ENCODE peak calls at places on chromosomes 12 and 14, in ten cellular contexts. T is hepatocyte, Q is GM23248, P is neural progenitor cell, Z is esophagus squamous epithelium, O is tibial artery, D is GM23338, X is cardiac muscle cell, J is lung, N is aorta. A is an unnamed sample.

GRCh38 chr12:100499416-100499815 is 25.8 kb downstream of the NR1H4 start:
- DNase-seq in T (no peak), Q (no peak), P (no peak), Z (no peak), O (no peak), D (no peak), X (no peak), J (no peak), N (no peak), A (no peak)

GRCh38 chr14:73402579-73402978 is 55.8 kb downstream of the NUMB start:
- DNase-seq in T (no peak), Q (no peak), P (no peak), Z (no peak), O (no peak), D (no peak), X (no peak), J (no peak), N (no peak), A (no peak)

GRCh38 chr14:54665938-54666337 is 99.0 kb downstream of the SAMD4A start:
- DNase-seq in T (no peak), Q (no peak), P (no peak), Z (no peak), O (no peak), D (no peak), X (no peak), J (no peak), N (no peak), A (no peak)

GRCh38 chr12:50686406-50686805 is 77.5 kb upstream of the ATF1 start:
- DNase-seq in T (no peak), Q (no peak), P (no peak), Z (no peak), O (no peak), D (no peak), X (no peak), J (no peak), N (no peak), A (no peak)

GRCh38 chr12:25332143-25332542 is 81.4 kb upstream of the KRAS start:
- DNase-seq in T (no peak), Q (no peak), P (no peak), Z (no peak), O (no peak), D (no peak), X (no peak), J (no peak), N (no peak), A (no peak)

GRCh38 chr12:76464636-76465166 is 94.9 kb downstream of the OSBPL8 start:
- DNase-seq in T (no peak), Q (no peak), P (no peak), Z (no peak), O (no peak), D (no peak), X (no peak), J (no peak), N (no peak), A (no peak)

GRCh38 chr14:53519137-53519536 is 366.0 kb upstream of the DDHD1 start:
- DNase-seq in T (no peak), Q (peak), P (no peak), Z (no peak), O (no peak), D (no peak), X (no peak), J (no peak), N (no peak), A (no peak)

GRCh38 chr12:49809369-49810158 is 18.6 kb downstream of the NCKAP5L start:
- DNase-seq in T (no peak), Q (no peak), P (peak), Z (no peak), O (no peak), D (peak), X (peak), J (peak), N (peak), A (no peak)

GRCh38 chr12:3129301-3130052 is 52.3 kb downstream of the TSPAN9 start:
- DNase-seq in T (no peak), Q (peak), P (no peak), Z (no peak), O (no peak), D (no peak), X (no peak), J (no peak), N (no peak), A (no peak)

GRCh38 chr14:82388488-82388887 is 854.8 kb upstream of the SEL1L start:
- DNase-seq in T (no peak), Q (no peak), P (no peak), Z (no peak), O (no peak), D (no peak), X (no peak), J (no peak), N (no peak), A (no peak)

GRCh38 chr14:106883218-106883692 is 1356.9 kb downstream of the TMEM121 start:
- DNase-seq in T (no peak), Q (peak), P (no peak), Z (no peak), O (peak), D (peak), X (no peak), J (no peak), N (peak), A (no peak)

GRCh38 chr14:48936352-48936751 is 649.8 kb downstream of the RPS29 start:
- DNase-seq in T (peak), Q (peak), P (peak), Z (no peak), O (no peak), D (no peak), X (no peak), J (no peak), N (no peak), A (no peak)

GRCh38 chr12:92162079-92162478 is 16.4 kb upstream of the BTG1 start:
- DNase-seq in T (no peak), Q (no peak), P (no peak), Z (no peak), O (no peak), D (no peak), X (no peak), J (no peak), N (no peak), A (no peak)

GRCh38 chr12:3453947-3454675 is 36.9 kb upstream of the PRMT8 start:
- DNase-seq in T (no peak), Q (peak), P (peak), Z (no peak), O (peak), D (peak), X (no peak), J (no peak), N (no peak), A (no peak)

GRCh38 chr12:104058796-104059195 is 5.5 kb upstream of the HCFC2 start:
- DNase-seq in T (no peak), Q (no peak), P (no peak), Z (no peak), O (no peak), D (no peak), X (no peak), J (no peak), N (no peak), A (no peak)

GRCh38 chr14:20458031-20458789 is 3.0 kb downstream of the PIP4P1 start:
- DNase-seq in T (no peak), Q (no peak), P (no peak), Z (no peak), O (no peak), D (peak), X (no peak), J (no peak), N (no peak), A (no peak)

DNA sequence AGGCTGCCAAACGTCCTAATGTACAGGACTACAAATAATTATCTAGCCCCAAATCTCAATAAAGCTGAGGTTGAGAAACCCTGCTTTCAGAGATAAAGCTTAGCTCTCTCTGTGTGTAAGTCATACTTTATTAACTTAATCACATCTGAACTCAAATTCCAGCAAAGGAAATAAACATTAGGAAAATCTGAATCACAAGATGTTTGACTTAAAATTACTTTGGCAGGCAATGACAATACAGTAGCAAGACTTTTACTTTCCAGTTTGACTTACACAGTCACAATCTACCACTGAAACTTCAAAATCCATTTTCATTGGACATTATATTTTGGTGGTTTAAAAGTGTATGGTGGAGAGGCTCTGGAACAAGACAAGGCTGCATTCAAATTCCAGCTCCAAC is 11.4 kb downstream of the TMEM116 start:
- DNase-seq in T (no peak), Q (peak), P (no peak), Z (no peak), O (no peak), D (no peak), X (no peak), J (no peak), N (no peak), A (no peak)
- H3K27ac ChIP-seq in T (no peak), Q (no peak), P (no peak), Z (no peak), O (peak), D (no peak), X (no peak), J (no peak), N (no peak), A (no peak)

GRCh38 chr12:109833307-109834189 is at the start of gene TRPV4:
- DNase-seq in T (peak), Q (peak), P (peak), Z (no peak), O (no peak), D (peak), X (peak), J (no peak), N (no peak), A (no peak)

GRCh38 chr12:109830718-109831117 is 2.5 kb downstream of the TRPV4 start:
- DNase-seq in T (no peak), Q (no peak), P (no peak), Z (no peak), O (no peak), D (no peak), X (no peak), J (no peak), N (no peak), A (no peak)

GRCh38 chr12:109832534-109833306 is 478 bp downstream of the TRPV4 start:
- DNase-seq in T (no peak), Q (peak), P (no peak), Z (no peak), O (no peak), D (no peak), X (no peak), J (no peak), N (no peak), A (no peak)

GRCh38 chr12:109831365-109831764 is 1.8 kb downstream of the TRPV4 start:
- DNase-seq in T (no peak), Q (no peak), P (no peak), Z (no peak), O (no peak), D (no peak), X (no peak), J (no peak), N (no peak), A (no peak)

DNA sequence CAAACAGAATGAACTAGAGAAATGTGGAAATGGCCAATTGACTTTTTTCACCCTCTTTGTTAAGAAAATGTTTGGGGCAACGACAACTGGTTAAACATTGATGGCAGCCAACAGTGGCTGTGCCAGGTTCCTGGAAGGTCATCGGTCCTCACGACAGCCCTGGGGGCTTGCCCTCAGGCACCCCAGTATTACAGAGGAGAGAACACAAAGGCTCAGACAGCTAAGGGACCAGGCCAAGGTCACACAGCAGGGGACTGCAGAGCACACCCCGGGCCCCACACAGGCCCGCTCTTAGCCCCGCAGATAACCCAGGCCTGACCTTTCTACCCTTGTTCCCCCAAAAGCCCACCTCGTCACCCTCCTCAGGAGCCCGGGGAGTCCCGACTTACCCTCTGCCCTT is 1.3 kb downstream of the TRPV4 start:
- DNase-seq in T (no peak), Q (no peak), P (no peak), Z (no peak), O (no peak), D (no peak), X (no peak), J (no peak), N (no peak), A (no peak)
- H3K4me3 ChIP-seq in T (no peak), Q (no peak), P (no peak), Z (peak), O (no peak), D (no peak), X (no peak), J (no peak), N (no peak), A (no peak)

DNA sequence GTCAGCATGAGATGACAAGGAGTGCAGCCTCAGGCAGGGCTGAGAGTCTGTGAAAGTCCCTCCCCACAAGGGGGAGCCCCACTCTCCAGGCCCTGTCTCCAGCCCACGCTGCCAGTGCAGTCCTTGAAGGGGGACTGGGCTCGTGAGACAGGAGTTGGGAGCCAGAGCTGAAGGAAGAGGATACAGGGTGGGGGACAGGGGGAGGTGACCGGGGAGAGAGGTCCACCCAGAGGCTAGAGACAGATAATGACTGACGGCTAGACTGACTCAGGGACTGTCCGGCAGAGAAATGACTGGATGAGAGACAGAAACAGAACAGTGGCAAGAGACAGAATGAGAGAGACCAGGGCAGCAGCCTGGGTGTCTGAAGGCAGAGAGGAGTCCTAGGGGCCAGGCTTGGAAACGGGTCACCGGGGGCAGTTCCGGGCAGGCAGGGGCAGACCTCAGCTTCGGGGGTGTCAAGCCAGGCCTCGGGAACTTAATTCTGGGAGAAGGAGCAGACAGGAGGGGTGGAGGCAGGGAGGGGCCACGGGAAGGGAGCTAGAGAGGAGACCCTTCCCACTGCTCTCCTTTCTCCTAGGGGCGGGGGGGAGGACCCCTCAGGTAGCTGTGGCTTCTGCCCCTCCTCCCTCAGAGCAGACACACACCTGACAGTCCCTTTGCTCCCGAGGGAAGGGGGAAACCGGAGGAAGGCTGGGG is 914 bp downstream of the CDH24 start:
- DNase-seq in T (peak), Q (peak), P (peak), Z (no peak), O (peak), D (peak), X (peak), J (peak), N (peak), A (no peak)
- H3K27ac ChIP-seq in T (peak), Q (no peak), P (no peak), Z (no peak), O (no peak), D (no peak), X (no peak), J (no peak), N (no peak), A (peak)

GRCh38 chr14:57297852-57298251 is 29.1 kb downstream of the AP5M1 start:
- DNase-seq in T (no peak), Q (no peak), P (no peak), Z (no peak), O (no peak), D (no peak), X (no peak), J (no peak), N (no peak), A (no peak)
- H3K4me3 ChIP-seq in T (no peak), Q (no peak), P (no peak), Z (no peak), O (no peak), D (no peak), X (no peak), J (no peak), N (no peak), A (no peak)

DNA sequence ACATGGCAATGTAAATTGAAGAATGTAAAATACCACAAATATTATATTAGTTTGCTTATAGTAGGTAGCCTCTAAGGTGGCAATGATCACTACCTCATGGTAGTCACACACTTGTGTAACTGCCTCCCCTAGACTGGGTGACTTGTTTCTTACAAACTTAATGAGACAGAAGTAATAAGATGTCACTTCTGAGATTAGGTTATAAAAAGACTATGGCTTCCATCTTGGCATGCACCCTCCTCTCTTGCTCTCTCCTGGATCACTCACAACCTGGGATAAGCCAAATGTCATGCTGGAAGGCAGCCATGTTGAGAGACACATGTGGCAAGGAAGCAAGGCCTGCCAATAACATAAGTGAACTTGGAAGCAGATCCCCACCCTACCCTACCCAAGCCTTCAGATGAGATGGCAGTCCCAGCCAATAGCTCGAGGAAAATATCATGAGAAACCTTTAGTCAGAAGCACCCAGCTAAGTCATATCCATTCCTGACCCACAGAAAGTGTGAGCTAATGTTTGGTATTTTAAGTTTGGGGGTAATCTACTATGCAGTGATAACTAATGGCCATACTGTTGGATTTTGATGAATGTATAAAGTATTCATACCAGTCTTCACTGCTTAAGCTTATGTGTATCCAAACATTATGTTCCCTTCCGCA is 43.3 kb downstream of the PPP1R12A start:
- DNase-seq in T (no peak), Q (peak), P (no peak), Z (no peak), O (no peak), D (no peak), X (no peak), J (no peak), N (no peak), A (no peak)
- H3K27ac ChIP-seq in T (no peak), Q (peak), P (no peak), Z (no peak), O (no peak), D (no peak), X (no peak), J (no peak), N (peak), A (no peak)

GRCh38 chr12:2052861-2053674 is at the start of gene CACNA1C:
- DNase-seq in T (peak), Q (peak), P (peak), Z (no peak), O (peak), D (peak), X (peak), J (no peak), N (peak), A (no peak)
- H3K4me3 ChIP-seq in T (peak), Q (peak), P (peak), Z (peak), O (peak), D (peak), X (peak), J (peak), N (peak), A (peak)

A was measured in vagina.